ENCODE peak calls at places on chromosomes 1 and 21, in five cellular contexts. One of them, this sample, is unnamed. For H3K4me1, the result is how much of the 10 kb centered on the place peaks cover.

GRCh38 chr1:30353637-30354036 is 369.7 kb downstream of the MATN1 start:
- DNase-seq in SJSA1: no peak
- DNase-seq in endothelial cell of umbilical vein: no peak
- DNase-seq in Peyer's patch: no peak
- DNase-seq in fibroblast of lung: peak
- DNase-seq in this sample: no peak

GRCh38 chr1:247576514-247576913 is 11.6 kb upstream of the OR2G2 start:
- DNase-seq in SJSA1: no peak
- DNase-seq in endothelial cell of umbilical vein: no peak
- DNase-seq in Peyer's patch: no peak
- DNase-seq in fibroblast of lung: no peak
- DNase-seq in this sample: no peak

GRCh38 chr1:160755864-160756616 is 17.0 kb downstream of the SLAMF7 start:
- DNase-seq in SJSA1: no peak
- DNase-seq in endothelial cell of umbilical vein: no peak
- DNase-seq in Peyer's patch: no peak
- DNase-seq in fibroblast of lung: no peak
- DNase-seq in this sample: no peak

GRCh38 chr1:201731142-201731541 is 97.8 kb upstream of the IPO9 start:
- DNase-seq in SJSA1: no peak
- DNase-seq in endothelial cell of umbilical vein: no peak
- DNase-seq in Peyer's patch: no peak
- DNase-seq in fibroblast of lung: no peak
- DNase-seq in this sample: no peak

GRCh38 chr21:33011462-33011861 is 14.3 kb upstream of the OLIG2 start:
- DNase-seq in SJSA1: peak
- DNase-seq in endothelial cell of umbilical vein: no peak
- DNase-seq in Peyer's patch: no peak
- DNase-seq in fibroblast of lung: peak
- DNase-seq in this sample: no peak

GRCh38 chr1:204348722-204349121 is 11.0 kb downstream of the PLEKHA6 start:
- DNase-seq in SJSA1: peak
- DNase-seq in endothelial cell of umbilical vein: peak
- DNase-seq in Peyer's patch: no peak
- DNase-seq in fibroblast of lung: peak
- DNase-seq in this sample: peak

GRCh38 chr1:5980314-5981008 is 11.8 kb downstream of the NPHP4 start:
- DNase-seq in SJSA1: no peak
- DNase-seq in endothelial cell of umbilical vein: no peak
- DNase-seq in Peyer's patch: no peak
- DNase-seq in fibroblast of lung: peak
- DNase-seq in this sample: peak

GRCh38 chr1:91846007-91846620 is 39.8 kb downstream of the TGFBR3 start:
- DNase-seq in SJSA1: peak
- DNase-seq in endothelial cell of umbilical vein: peak
- DNase-seq in Peyer's patch: no peak
- DNase-seq in fibroblast of lung: peak
- DNase-seq in this sample: no peak

DNA sequence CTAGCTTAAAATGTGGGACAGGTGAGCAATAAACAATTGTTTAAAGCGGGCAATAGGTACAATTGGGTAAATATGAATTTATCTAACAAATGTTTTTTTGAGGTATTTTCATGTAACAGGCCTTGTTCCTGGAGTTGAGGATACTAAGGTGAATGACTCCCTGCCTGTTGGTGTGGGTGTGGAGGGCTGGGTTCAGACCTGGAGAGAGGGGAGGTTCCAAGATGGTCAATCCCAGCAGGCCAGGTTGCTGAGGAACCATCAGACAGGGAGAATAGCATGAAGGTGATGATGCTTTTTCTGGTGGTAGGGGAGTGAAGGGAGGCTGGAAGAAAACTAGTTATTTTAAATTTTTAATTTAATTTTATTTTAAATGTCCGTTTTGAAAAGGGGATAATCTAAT is 46.3 kb downstream of the CDC14A start:
- DNase-seq in SJSA1: no peak
- DNase-seq in endothelial cell of umbilical vein: no peak
- DNase-seq in Peyer's patch: no peak
- DNase-seq in fibroblast of lung: no peak
- DNase-seq in this sample: no peak
- H3K4me1 ChIP-seq in SJSA1: under half
- H3K4me1 ChIP-seq in endothelial cell of umbilical vein: under half
- H3K4me1 ChIP-seq in Peyer's patch: under half
- H3K4me1 ChIP-seq in fibroblast of lung: under half
- H3K4me1 ChIP-seq in this sample: under half

GRCh38 chr1:228510101-228510850 is 23.1 kb downstream of the RNF187 start:
- DNase-seq in SJSA1: no peak
- DNase-seq in endothelial cell of umbilical vein: no peak
- DNase-seq in Peyer's patch: no peak
- DNase-seq in fibroblast of lung: no peak
- DNase-seq in this sample: no peak
- H3K4me1 ChIP-seq in SJSA1: under half
- H3K4me1 ChIP-seq in endothelial cell of umbilical vein: under half
- H3K4me1 ChIP-seq in Peyer's patch: under half
- H3K4me1 ChIP-seq in fibroblast of lung: under half
- H3K4me1 ChIP-seq in this sample: under half

GRCh38 chr1:17932164-17932563 is 175.4 kb upstream of the IGSF21 start:
- DNase-seq in SJSA1: no peak
- DNase-seq in endothelial cell of umbilical vein: no peak
- DNase-seq in Peyer's patch: no peak
- DNase-seq in fibroblast of lung: no peak
- DNase-seq in this sample: peak
- H3K4me1 ChIP-seq in SJSA1: under half
- H3K4me1 ChIP-seq in endothelial cell of umbilical vein: under half
- H3K4me1 ChIP-seq in Peyer's patch: under half
- H3K4me1 ChIP-seq in fibroblast of lung: under half
- H3K4me1 ChIP-seq in this sample: under half

DNA sequence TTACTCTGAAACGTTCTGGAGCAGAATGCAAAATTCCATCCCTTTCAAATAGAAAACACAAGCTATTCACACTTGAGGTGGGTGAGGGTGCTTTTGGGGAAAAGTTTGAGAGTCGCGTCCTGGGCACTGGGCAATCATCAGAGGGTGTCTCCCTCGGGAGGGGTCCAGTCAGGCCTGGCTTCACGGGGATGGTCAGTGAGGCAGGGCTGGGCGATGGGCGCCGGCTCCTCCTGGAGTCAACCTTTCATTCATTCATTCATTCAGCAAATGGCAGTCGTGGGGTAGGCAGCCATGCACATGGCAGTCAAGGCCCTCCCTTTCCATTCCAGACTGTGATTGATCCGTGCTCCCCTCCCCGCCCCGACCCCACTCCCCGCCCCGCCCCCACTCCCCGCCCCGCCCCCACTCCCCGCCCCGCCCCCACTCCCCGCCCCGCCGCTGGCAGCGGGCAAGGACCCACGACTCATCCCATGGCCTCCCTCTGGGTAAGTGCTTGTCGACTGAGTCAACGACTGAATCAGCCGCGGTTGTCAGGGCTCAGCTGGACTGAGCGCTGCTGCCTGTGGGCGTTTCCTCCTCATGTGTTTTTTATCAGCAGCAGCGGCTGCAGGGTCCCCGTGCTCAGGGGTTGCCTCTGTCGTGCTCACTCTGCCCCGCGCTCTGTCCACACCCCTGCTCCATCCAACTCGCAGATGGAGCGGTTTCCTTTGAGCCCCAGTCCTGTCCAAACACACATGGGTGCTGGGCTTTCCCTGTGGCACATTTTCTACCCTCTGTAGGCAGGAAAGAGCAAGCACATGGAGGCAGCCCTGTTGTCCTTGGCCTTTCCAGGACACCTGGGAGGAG is 12.5 kb upstream of the SPSB1 start:
- DNase-seq in SJSA1: peak
- DNase-seq in endothelial cell of umbilical vein: peak
- DNase-seq in Peyer's patch: no peak
- DNase-seq in fibroblast of lung: peak
- DNase-seq in this sample: peak
- H3K4me1 ChIP-seq in SJSA1: half or more
- H3K4me1 ChIP-seq in endothelial cell of umbilical vein: under half
- H3K4me1 ChIP-seq in Peyer's patch: under half
- H3K4me1 ChIP-seq in fibroblast of lung: under half
- H3K4me1 ChIP-seq in this sample: under half